ENCODE peak calls at places on chromosomes 4 and X, in four cellular contexts. S, A, J and T are unnamed samples.

GRCh38 chrX:109928596-109929335 is 74.1 kb upstream of the TMEM164 start:
- DNase-seq in S (no peak), A (no peak), J (no peak), T (no peak)

GRCh38 chr4:145044341-145044740 is 53.7 kb downstream of the ANAPC10 start:
- DNase-seq in S (no peak), A (no peak), J (no peak), T (no peak)

GRCh38 chr4:7217453-7218310 is 25.3 kb downstream of the SORCS2 start:
- DNase-seq in S (no peak), A (no peak), J (no peak), T (no peak)

GRCh38 chr4:88077911-88078310 is 70.5 kb downstream of the PKD2 start:
- DNase-seq in S (no peak), A (no peak), J (no peak), T (no peak)

GRCh38 chrX:355329-356050 is 31.2 kb downstream of the PPP2R3B start:
- DNase-seq in S (no peak), A (no peak), J (no peak), T (no peak)

GRCh38 chr4:87717276-87718031 is 67.4 kb downstream of the DMP1 start:
- DNase-seq in S (no peak), A (no peak), J (no peak), T (no peak)

GRCh38 chr4:78644744-78645330 is 93.3 kb downstream of the ANXA3 start:
- DNase-seq in S (no peak), A (peak), J (peak), T (no peak)

GRCh38 chr4:38857354-38858096 is 908 bp upstream of the TLR6 start:
- DNase-seq in S (no peak), A (no peak), J (no peak), T (peak)

GRCh38 chr4:18039113-18039512 is 17.6 kb upstream of the LCORL start:
- DNase-seq in S (no peak), A (no peak), J (no peak), T (no peak)

GRCh38 chrX:50626432-50626831 is 155.8 kb upstream of the DGKK start:
- DNase-seq in S (no peak), A (no peak), J (no peak), T (no peak)

GRCh38 chr4:82903737-82904136 is 3.2 kb downstream of the THAP9 start:
- DNase-seq in S (no peak), A (no peak), J (no peak), T (no peak)

GRCh38 chr4:177448850-177449249 is 6.6 kb upstream of the AGA start:
- DNase-seq in S (no peak), A (no peak), J (no peak), T (no peak)

GRCh38 chrX:106894978-106895452 is 8.1 kb downstream of the RIPPLY1 start:
- DNase-seq in S (no peak), A (no peak), J (no peak), T (no peak)

GRCh38 chr4:110631582-110632505 is 9.0 kb upstream of the PITX2 start:
- DNase-seq in S (peak), A (no peak), J (peak), T (no peak)